ENCODE peak calls at places on chromosome 5, in four cellular contexts. N is brain microvascular endothelial cell, E is amniotic epithelial cell, C is GM12865. S is an unnamed sample.

GRCh38 chr5:78271766-78272165 is 22.7 kb downstream of the AP3B1 start:
- DNase-seq in C (no peak), E (no peak), N (no peak), S (no peak)

GRCh38 chr5:14168139-14168792 is 25.1 kb downstream of the TRIO start:
- DNase-seq in N (no peak), E (no peak), C (peak; percentile 85), S (peak; percentile 60)

GRCh38 chr5:417301-417700 is 25.7 kb upstream of the EXOC3 start:
- DNase-seq in E (no peak), C (no peak), N (no peak), S (no peak)

GRCh38 chr5:81815318-81815717 is 64.4 kb upstream of the SSBP2 start:
- DNase-seq in E (no peak), C (no peak), N (no peak), S (no peak)

GRCh38 chr5:123051206-123051605 is 14.7 kb upstream of the PPIC start:
- DNase-seq in C (no peak), E (no peak), N (no peak), S (no peak)

GRCh38 chr5:73318308-73318719 is 130.3 kb downstream of the FOXD1 start:
- DNase-seq in N (no peak), E (peak; percentile 85), C (no peak), S (no peak)

GRCh38 chr5:7622498-7622897 is 226.6 kb downstream of the ADCY2 start:
- DNase-seq in E (no peak), N (no peak), C (no peak), S (no peak)

GRCh38 chr5:32990593-32991415 is 279.7 kb downstream of the NPR3 start:
- DNase-seq in E (no peak), N (no peak), C (no peak), S (no peak)

GRCh38 chr5:168624850-168625357 is 45.7 kb upstream of the PANK3 start:
- DNase-seq in C (no peak), E (peak; percentile 46), N (no peak), S (peak; percentile 38)

GRCh38 chr5:180799902-180800801 is 2.5 kb downstream of the MGAT1 start:
- DNase-seq in E (peak; percentile 93), N (peak; percentile 82), C (no peak), S (peak; percentile 61)

GRCh38 chr5:115977988-115978387 is 15.7 kb downstream of the LVRN start:
- DNase-seq in C (peak; percentile 34), N (peak; percentile 72), E (peak; percentile 82), S (peak; percentile 85)

GRCh38 chr5:53607896-53608295 is 47.5 kb downstream of the NDUFS4 start:
- DNase-seq in C (no peak), E (no peak), N (peak; percentile 28), S (peak; percentile 53)

GRCh38 chr5:62645223-62645622 is 66.6 kb downstream of the LRRC70 start:
- DNase-seq in C (no peak), N (no peak), E (no peak), S (no peak)

GRCh38 chr5:34854459-34855174 is 15.7 kb downstream of the TTC23L start:
- DNase-seq in E (no peak), N (no peak), C (peak; percentile 82), S (no peak)

GRCh38 chr5:131610198-131611063 is 24.6 kb downstream of the RAPGEF6 start:
- DNase-seq in E (peak; percentile 92), C (no peak), N (peak; percentile 80), S (peak; percentile 79)

GRCh38 chr5:148014276-148014675 is 49.5 kb upstream of the SPINK5 start:
- DNase-seq in E (peak; percentile 21), N (no peak), C (no peak), S (no peak)

GRCh38 chr5:180114304-180115003 is 42.9 kb upstream of the RNF130 start:
- DNase-seq in E (no peak), C (no peak), N (no peak), S (no peak)

GRCh38 chr5:39092581-39093350 is 18.6 kb upstream of the RICTOR start:
- DNase-seq in C (no peak), E (peak; percentile 68), N (no peak), S (peak; percentile 96)

GRCh38 chr5:81506900-81507588 is 113.1 kb upstream of the ACOT12 start:
- DNase-seq in C (peak; percentile 89), N (peak; percentile 87), E (peak; percentile 92), S (peak; percentile 90)

GRCh38 chr5:14399054-14399657 is 182.4 kb upstream of the OTULINL start:
- DNase-seq in N (peak; percentile 68), C (peak; percentile 51), E (peak; percentile 73), S (peak; percentile 78)

GRCh38 chr5:125336401-125336800 is 590.0 kb upstream of the ZNF608 start:
- DNase-seq in C (no peak), N (no peak), E (peak; percentile 56), S (no peak)

GRCh38 chr5:33261305-33261704 is 179.5 kb upstream of the TARS1 start:
- DNase-seq in C (no peak), E (peak; percentile 37), N (peak; percentile 67), S (peak; percentile 33)

GRCh38 chr5:36214434-36214833 is 27.3 kb downstream of the NADK2 start:
- DNase-seq in N (no peak), C (no peak), E (no peak), S (no peak)

GRCh38 chr5:159788835-159789331 is 127.4 kb upstream of the ADRA1B start:
- DNase-seq in C (no peak), E (no peak), N (no peak), S (no peak)

GRCh38 chr5:109706065-109706464 is 16.3 kb downstream of the MAN2A1 start:
- DNase-seq in N (no peak), E (no peak), C (no peak), S (no peak)

GRCh38 chr5:90326995-90327394 is 82.6 kb downstream of the CETN3 start:
- DNase-seq in N (no peak), C (no peak), E (no peak), S (no peak)

GRCh38 chr5:140042551-140043507 is at the start of gene NRG2:
- DNase-seq in N (peak; percentile 22), E (no peak), C (peak; percentile 88), S (peak; percentile 27)

GRCh38 chr5:150322202-150322601 is 19.5 kb upstream of the ARSI start:
- DNase-seq in C (no peak), N (peak; percentile 63), E (peak; percentile 80), S (peak; percentile 67)

GRCh38 chr5:43638556-43638955 is 35.6 kb downstream of the NNT start:
- DNase-seq in C (no peak), E (peak; percentile 54), N (no peak), S (no peak)

GRCh38 chr5:128674837-128675446 is 136.9 kb upstream of the FBN2 start:
- DNase-seq in E (peak; percentile 47), C (peak; percentile 46), N (peak; percentile 63), S (peak; percentile 66)

GRCh38 chr5:59799668-59800374 is 93.7 kb downstream of the PDE4D start:
- DNase-seq in E (peak; percentile 49), C (peak; percentile 66), N (peak; percentile 59), S (peak; percentile 72)